ENCODE peak calls at places on chromosomes 5 and 9, in four cellular contexts. One of them, this sample, is unnamed.

GRCh38 chr9:121912812-121913627 is 180.1 kb downstream of the TTLL11 start:
- DNase-seq in heart right ventricle: no peak
- DNase-seq in K562: no peak
- DNase-seq in transverse colon: no peak
- DNase-seq in this sample: no peak

GRCh38 chr9:120571443-120572257 is 8.3 kb downstream of the CDK5RAP2 start:
- DNase-seq in K562: no peak
- DNase-seq in heart right ventricle: peak; percentile 53
- DNase-seq in transverse colon: no peak
- DNase-seq in this sample: no peak

GRCh38 chr5:20556364-20556763 is 568.4 kb upstream of the CDH18 start:
- DNase-seq in heart right ventricle: no peak
- DNase-seq in transverse colon: no peak
- DNase-seq in K562: no peak
- DNase-seq in this sample: no peak

GRCh38 chr5:56200856-56201638 is 32.1 kb downstream of the ANKRD55 start:
- DNase-seq in K562: peak; percentile 39
- DNase-seq in transverse colon: peak; percentile 64
- DNase-seq in heart right ventricle: peak; percentile 62
- DNase-seq in this sample: peak; percentile 48

GRCh38 chr5:66339896-66340295 is 195.8 kb downstream of the SREK1 start:
- DNase-seq in heart right ventricle: no peak
- DNase-seq in transverse colon: no peak
- DNase-seq in K562: no peak
- DNase-seq in this sample: no peak

GRCh38 chr9:27542519-27542918 is 12.9 kb upstream of the MOB3B start:
- DNase-seq in transverse colon: no peak
- DNase-seq in heart right ventricle: no peak
- DNase-seq in K562: no peak
- DNase-seq in this sample: no peak

GRCh38 chr5:148807845-148808244 is 18.6 kb upstream of the ADRB2 start:
- DNase-seq in heart right ventricle: no peak
- DNase-seq in K562: peak; percentile 24
- DNase-seq in transverse colon: peak; percentile 19
- DNase-seq in this sample: no peak

GRCh38 chr5:173669483-173669882 is 53.0 kb upstream of the BOD1 start:
- DNase-seq in heart right ventricle: no peak
- DNase-seq in transverse colon: no peak
- DNase-seq in K562: no peak
- DNase-seq in this sample: no peak

GRCh38 chr9:14277202-14277601 is 36.7 kb downstream of the NFIB start:
- DNase-seq in heart right ventricle: no peak
- DNase-seq in transverse colon: no peak
- DNase-seq in K562: no peak
- DNase-seq in this sample: no peak

GRCh38 chr9:19550009-19550408 is 141.2 kb downstream of the ACER2 start:
- DNase-seq in heart right ventricle: no peak
- DNase-seq in K562: no peak
- DNase-seq in transverse colon: no peak
- DNase-seq in this sample: no peak

GRCh38 chr5:173825215-173825865 is 62.8 kb upstream of the CPEB4 start:
- DNase-seq in transverse colon: no peak
- DNase-seq in K562: no peak
- DNase-seq in heart right ventricle: no peak
- DNase-seq in this sample: no peak

GRCh38 chr9:111955048-111955447 is 58.4 kb downstream of the UGCG start:
- DNase-seq in K562: no peak
- DNase-seq in heart right ventricle: no peak
- DNase-seq in transverse colon: no peak
- DNase-seq in this sample: no peak

GRCh38 chr9:16150938-16151650 is 598.3 kb downstream of the CCDC171 start:
- DNase-seq in K562: no peak
- DNase-seq in transverse colon: no peak
- DNase-seq in heart right ventricle: no peak
- DNase-seq in this sample: no peak

GRCh38 chr5:141121563-141121962 is at the start of gene PCDHB4:
- DNase-seq in heart right ventricle: peak; percentile 45
- DNase-seq in K562: no peak
- DNase-seq in transverse colon: no peak
- DNase-seq in this sample: no peak

GRCh38 chr5:14216902-14217301 is 73.8 kb downstream of the TRIO start:
- DNase-seq in K562: no peak
- DNase-seq in transverse colon: no peak
- DNase-seq in heart right ventricle: no peak
- DNase-seq in this sample: no peak
- H3K4me1 ChIP-seq in K562: no peaks in the 10 kb centered on the region
- H3K4me1 ChIP-seq in transverse colon: peaks cover 50% of the 10 kb centered on the region
- H3K4me1 ChIP-seq in heart right ventricle: peaks cover 60% of the 10 kb centered on the region
- H3K4me1 ChIP-seq in this sample: no peaks in the 10 kb centered on the region

GRCh38 chr5:91219803-91220371 is 163.2 kb downstream of the ARRDC3 start:
- DNase-seq in K562: peak; percentile 29
- DNase-seq in heart right ventricle: no peak
- DNase-seq in transverse colon: no peak
- DNase-seq in this sample: no peak

GRCh38 chr5:91221917-91222316 is 161.2 kb downstream of the ARRDC3 start:
- DNase-seq in K562: no peak
- DNase-seq in transverse colon: no peak
- DNase-seq in heart right ventricle: no peak
- DNase-seq in this sample: no peak

GRCh38 chr5:91217859-91218258 is 165.3 kb downstream of the ARRDC3 start:
- DNase-seq in heart right ventricle: no peak
- DNase-seq in transverse colon: no peak
- DNase-seq in K562: no peak
- DNase-seq in this sample: no peak

GRCh38 chr5:91222482-91222881 is 160.6 kb downstream of the ARRDC3 start:
- DNase-seq in heart right ventricle: no peak
- DNase-seq in K562: no peak
- DNase-seq in transverse colon: no peak
- DNase-seq in this sample: no peak

GRCh38 chr5:91219141-91219802 is 163.8 kb downstream of the ARRDC3 start:
- DNase-seq in transverse colon: peak; percentile 27
- DNase-seq in heart right ventricle: peak; percentile 20
- DNase-seq in K562: no peak
- DNase-seq in this sample: no peak
- H3K27ac ChIP-seq in transverse colon: no peak overlapping the region
- H3K27ac ChIP-seq in heart right ventricle: no peak overlapping the region
- H3K27ac ChIP-seq in K562: peak overlapping the region; percentile 50
- H3K27ac ChIP-seq in this sample: no peak overlapping the region

DNA sequence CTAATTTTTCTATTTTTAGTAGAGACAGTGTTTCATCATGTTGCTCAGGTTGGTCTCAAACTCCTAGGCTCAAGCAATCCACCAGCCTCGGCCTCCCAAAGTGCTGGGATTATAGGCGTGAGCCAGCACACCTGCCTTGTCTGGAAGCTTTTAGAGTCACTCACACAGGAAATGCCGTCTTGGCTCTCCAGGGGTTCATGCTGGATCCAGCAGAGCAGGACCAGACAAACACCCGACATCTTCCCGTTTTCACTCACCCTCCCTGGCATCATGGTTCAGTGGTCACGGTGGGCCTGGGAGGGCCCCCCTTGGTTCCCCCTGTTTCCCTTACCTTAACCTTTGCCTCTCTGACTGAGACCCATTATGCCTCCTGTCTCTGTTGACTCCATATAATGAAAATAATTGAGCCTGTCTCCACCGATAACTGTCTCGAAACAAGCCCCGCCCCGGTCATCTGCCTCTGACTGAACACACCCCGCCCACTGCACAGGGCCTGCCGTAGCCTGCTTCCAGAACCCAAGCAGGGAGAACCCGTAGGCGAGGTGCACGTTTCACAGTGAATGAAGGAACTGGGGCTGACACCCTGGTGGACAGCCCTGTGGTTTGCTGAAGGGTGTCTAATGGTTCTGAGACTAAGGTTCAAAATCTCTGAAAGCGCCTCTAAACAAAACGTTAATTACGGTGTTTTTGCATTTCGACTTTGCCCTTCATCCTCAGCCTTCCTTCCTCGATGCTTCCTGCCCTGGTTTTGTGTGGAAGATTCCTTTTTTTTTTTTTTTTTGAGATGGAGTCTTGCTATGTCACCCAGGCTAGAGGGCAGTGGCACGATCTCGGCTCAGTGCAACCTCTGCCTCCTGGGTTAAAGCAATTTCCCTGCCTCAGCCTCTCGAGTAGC is 39.7 kb upstream of the SPRY4 start:
- DNase-seq in heart right ventricle: peak; percentile 75
- DNase-seq in transverse colon: peak; percentile 41
- DNase-seq in K562: peak; percentile 62
- DNase-seq in this sample: no peak
- H3K4me3 ChIP-seq in heart right ventricle: peak overlapping the region; percentile 34
- H3K4me3 ChIP-seq in transverse colon: no peak overlapping the region
- H3K4me3 ChIP-seq in K562: no peak overlapping the region
- H3K4me3 ChIP-seq in this sample: no peak overlapping the region

GRCh38 chr5:132458226-132458560 is 32.4 kb downstream of the IRF1 start:
- DNase-seq in transverse colon: peak; percentile 3
- DNase-seq in K562: no peak
- DNase-seq in heart right ventricle: no peak
- DNase-seq in this sample: no peak

GRCh38 chr5:132456553-132457361 is 33.8 kb downstream of the IRF1 start:
- DNase-seq in K562: no peak
- DNase-seq in heart right ventricle: peak; percentile 48
- DNase-seq in transverse colon: peak; percentile 78
- DNase-seq in this sample: no peak

GRCh38 chr5:132459031-132459982 is 31.3 kb downstream of the IRF1 start:
- DNase-seq in K562: peak; percentile 34
- DNase-seq in transverse colon: peak; percentile 60
- DNase-seq in heart right ventricle: no peak
- DNase-seq in this sample: no peak

GRCh38 chr5:132458651-132459030 is 31.9 kb downstream of the IRF1 start:
- DNase-seq in heart right ventricle: no peak
- DNase-seq in transverse colon: no peak
- DNase-seq in K562: no peak
- DNase-seq in this sample: no peak

GRCh38 chr5:132457371-132458225 is 33.0 kb downstream of the IRF1 start:
- DNase-seq in transverse colon: peak; percentile 47
- DNase-seq in K562: no peak
- DNase-seq in heart right ventricle: no peak
- DNase-seq in this sample: peak; percentile 85
- H3K4me1 ChIP-seq in transverse colon: peaks cover 57% of the 10 kb centered on the region
- H3K4me1 ChIP-seq in K562: peaks cover 16% of the 10 kb centered on the region
- H3K4me1 ChIP-seq in heart right ventricle: peaks cover 50% of the 10 kb centered on the region
- H3K4me1 ChIP-seq in this sample: peaks cover 91% of the 10 kb centered on the region

DNA sequence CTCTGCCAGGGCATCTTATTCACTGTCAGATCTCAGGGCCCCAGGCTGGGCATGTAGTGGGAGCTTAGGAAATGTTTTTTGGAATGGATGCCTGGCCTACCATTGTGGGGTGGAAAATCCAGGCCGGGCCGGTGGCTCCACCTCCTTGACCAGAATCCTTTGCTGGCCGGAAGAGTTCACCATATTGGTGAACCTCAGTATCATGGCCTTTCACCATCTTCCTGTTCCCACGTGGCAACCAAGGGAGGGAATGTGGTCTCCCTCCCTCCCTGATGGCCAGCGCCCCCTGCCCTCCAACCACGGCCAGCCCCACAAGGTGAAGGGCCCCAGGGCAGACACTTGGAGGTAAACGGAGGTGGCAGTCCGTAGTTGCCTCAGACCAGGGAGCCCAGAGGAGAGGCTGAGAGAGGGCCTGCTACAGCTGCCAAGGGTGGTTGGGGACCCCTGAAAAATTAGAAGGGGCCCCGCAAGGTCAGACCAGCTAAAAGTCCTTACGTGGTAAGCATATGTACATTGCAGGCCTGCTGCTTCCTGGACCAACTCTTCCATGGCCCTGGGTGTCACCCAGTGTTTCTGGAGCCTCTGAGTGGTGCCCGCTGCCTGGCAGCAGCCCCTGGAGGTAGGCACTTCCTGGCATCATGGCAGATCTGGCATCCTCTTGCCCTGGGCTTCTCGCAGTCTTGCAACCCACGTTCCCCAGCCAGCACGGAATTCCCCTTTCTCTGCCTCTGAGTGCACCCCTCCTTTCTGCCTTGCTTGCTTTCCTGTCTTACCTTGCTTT is 153.4 kb downstream of the RGS3 start:
- DNase-seq in heart right ventricle: no peak
- DNase-seq in transverse colon: no peak
- DNase-seq in K562: no peak
- DNase-seq in this sample: no peak
- H3K27ac ChIP-seq in heart right ventricle: peak overlapping the region; percentile 16
- H3K27ac ChIP-seq in transverse colon: peak overlapping the region; percentile 1
- H3K27ac ChIP-seq in K562: no peak overlapping the region
- H3K27ac ChIP-seq in this sample: no peak overlapping the region

GRCh38 chr9:137070201-137070905 is at the start of gene SAPCD2:
- DNase-seq in transverse colon: peak; percentile 90
- DNase-seq in K562: peak; percentile 92
- DNase-seq in heart right ventricle: peak; percentile 87
- DNase-seq in this sample: peak; percentile 82

GRCh38 chr9:137067860-137068538 is 2.4 kb downstream of the SAPCD2 start:
- DNase-seq in K562: peak; percentile 76
- DNase-seq in transverse colon: peak; percentile 90
- DNase-seq in heart right ventricle: peak; percentile 80
- DNase-seq in this sample: peak; percentile 87

GRCh38 chr9:137069508-137070071 is 767 bp downstream of the SAPCD2 start:
- DNase-seq in K562: peak; percentile 49
- DNase-seq in transverse colon: peak; percentile 14
- DNase-seq in heart right ventricle: no peak
- DNase-seq in this sample: no peak

GRCh38 chr9:137070906-137071275 is 534 bp upstream of the SAPCD2 start:
- DNase-seq in heart right ventricle: peak; percentile 81
- DNase-seq in transverse colon: no peak
- DNase-seq in K562: no peak
- DNase-seq in this sample: no peak

GRCh38 chr9:137068539-137069507 is 1.5 kb downstream of the SAPCD2 start:
- DNase-seq in transverse colon: peak; percentile 11
- DNase-seq in heart right ventricle: no peak
- DNase-seq in K562: no peak
- DNase-seq in this sample: no peak
- H3K4me3 ChIP-seq in transverse colon: peak overlapping the region; percentile 49
- H3K4me3 ChIP-seq in heart right ventricle: no peak overlapping the region
- H3K4me3 ChIP-seq in K562: peak overlapping the region; percentile 65
- H3K4me3 ChIP-seq in this sample: no peak overlapping the region

This sample was measured in CD8-positive, alpha-beta T cell.